ENCODE peak calls at places on chromosomes 12 and 14, in four cellular contexts. One of them, this sample, is unnamed.

GRCh38 chr14:37834275-37834674 is 238.8 kb downstream of the TTC6 start:
- DNase-seq in epithelial cell of esophagus: no peak
- DNase-seq in stimulated activated CD4-positive, alpha-beta T cell treated with anti-CD3 and anti-CD28 coated beads, Interleukin-4, amount 100 ng/mL, for 48 hours: no peak
- DNase-seq in NCI-H1105 treated with DMSO at 0.1 percent for 48 hours: no peak
- DNase-seq in this sample: no peak

GRCh38 chr14:101126376-101127130 is 223.0 kb upstream of the RTL1 start:
- DNase-seq in epithelial cell of esophagus: no peak
- DNase-seq in stimulated activated CD4-positive, alpha-beta T cell treated with anti-CD3 and anti-CD28 coated beads, Interleukin-4, amount 100 ng/mL, for 48 hours: no peak
- DNase-seq in NCI-H1105 treated with DMSO at 0.1 percent for 48 hours: no peak
- DNase-seq in this sample: no peak

GRCh38 chr12:104729091-104729490 is 229.0 kb downstream of the SLC41A2 start:
- DNase-seq in epithelial cell of esophagus: no peak
- DNase-seq in stimulated activated CD4-positive, alpha-beta T cell treated with anti-CD3 and anti-CD28 coated beads, Interleukin-4, amount 100 ng/mL, for 48 hours: no peak
- DNase-seq in NCI-H1105 treated with DMSO at 0.1 percent for 48 hours: no peak
- DNase-seq in this sample: no peak

GRCh38 chr14:99552572-99553216 is 51.3 kb downstream of the CCDC85C start:
- DNase-seq in epithelial cell of esophagus: no peak
- DNase-seq in stimulated activated CD4-positive, alpha-beta T cell treated with anti-CD3 and anti-CD28 coated beads, Interleukin-4, amount 100 ng/mL, for 48 hours: no peak
- DNase-seq in NCI-H1105 treated with DMSO at 0.1 percent for 48 hours: no peak
- DNase-seq in this sample: no peak

GRCh38 chr14:74326369-74327152 is 21.7 kb upstream of the VRTN start:
- DNase-seq in epithelial cell of esophagus: no peak
- DNase-seq in stimulated activated CD4-positive, alpha-beta T cell treated with anti-CD3 and anti-CD28 coated beads, Interleukin-4, amount 100 ng/mL, for 48 hours: no peak
- DNase-seq in NCI-H1105 treated with DMSO at 0.1 percent for 48 hours: peak; percentile 88
- DNase-seq in this sample: no peak

GRCh38 chr12:88299567-88300101 is 157.5 kb downstream of the TMTC3 start:
- DNase-seq in epithelial cell of esophagus: peak; percentile 98
- DNase-seq in stimulated activated CD4-positive, alpha-beta T cell treated with anti-CD3 and anti-CD28 coated beads, Interleukin-4, amount 100 ng/mL, for 48 hours: peak; percentile 50
- DNase-seq in NCI-H1105 treated with DMSO at 0.1 percent for 48 hours: no peak
- DNase-seq in this sample: no peak

GRCh38 chr14:105316563-105316941 is 2.0 kb downstream of the PACS2 start:
- DNase-seq in epithelial cell of esophagus: no peak
- DNase-seq in stimulated activated CD4-positive, alpha-beta T cell treated with anti-CD3 and anti-CD28 coated beads, Interleukin-4, amount 100 ng/mL, for 48 hours: no peak
- DNase-seq in NCI-H1105 treated with DMSO at 0.1 percent for 48 hours: no peak
- DNase-seq in this sample: no peak

GRCh38 chr12:113395119-113395518 is 8.6 kb downstream of the SDS start:
- DNase-seq in epithelial cell of esophagus: no peak
- DNase-seq in stimulated activated CD4-positive, alpha-beta T cell treated with anti-CD3 and anti-CD28 coated beads, Interleukin-4, amount 100 ng/mL, for 48 hours: no peak
- DNase-seq in NCI-H1105 treated with DMSO at 0.1 percent for 48 hours: no peak
- DNase-seq in this sample: no peak

GRCh38 chr12:24948816-24949722 is at the start of gene BCAT1:
- DNase-seq in epithelial cell of esophagus: peak; percentile 43
- DNase-seq in stimulated activated CD4-positive, alpha-beta T cell treated with anti-CD3 and anti-CD28 coated beads, Interleukin-4, amount 100 ng/mL, for 48 hours: peak; percentile 34
- DNase-seq in NCI-H1105 treated with DMSO at 0.1 percent for 48 hours: no peak
- DNase-seq in this sample: no peak

GRCh38 chr12:129190827-129191226 is 337.5 kb downstream of the GLT1D1 start:
- DNase-seq in epithelial cell of esophagus: no peak
- DNase-seq in stimulated activated CD4-positive, alpha-beta T cell treated with anti-CD3 and anti-CD28 coated beads, Interleukin-4, amount 100 ng/mL, for 48 hours: no peak
- DNase-seq in NCI-H1105 treated with DMSO at 0.1 percent for 48 hours: no peak
- DNase-seq in this sample: no peak

GRCh38 chr12:105106621-105107020 is 910 bp upstream of the WASHC4 start:
- DNase-seq in epithelial cell of esophagus: peak; percentile 70
- DNase-seq in stimulated activated CD4-positive, alpha-beta T cell treated with anti-CD3 and anti-CD28 coated beads, Interleukin-4, amount 100 ng/mL, for 48 hours: no peak
- DNase-seq in NCI-H1105 treated with DMSO at 0.1 percent for 48 hours: no peak
- DNase-seq in this sample: no peak

GRCh38 chr14:19743256-19743655 is at the start of gene OR4Q3:
- DNase-seq in epithelial cell of esophagus: no peak
- DNase-seq in stimulated activated CD4-positive, alpha-beta T cell treated with anti-CD3 and anti-CD28 coated beads, Interleukin-4, amount 100 ng/mL, for 48 hours: no peak
- DNase-seq in NCI-H1105 treated with DMSO at 0.1 percent for 48 hours: peak; percentile 18
- DNase-seq in this sample: no peak